ENCODE peak calls at places on chromosome 4, in nine cellular contexts. One of them, this sample, is unnamed.
A peak's percentile ranks its signal among the peaks of the same experiment; 100 is the strongest.

GRCh38 chr4:42845586-42845985 is 46.9 kb upstream of the GRXCR1 start:
- DNase-seq in endothelial cell of umbilical vein: no peak
- DNase-seq in sigmoid colon: no peak
- DNase-seq in HCT116: no peak
- DNase-seq in suprapubic skin: no peak
- DNase-seq in K562: no peak
- DNase-seq in Panc1: no peak
- DNase-seq in stomach: no peak
- DNase-seq in breast epithelium: no peak
- DNase-seq in this sample: no peak

GRCh38 chr4:159374749-159375535 is 272.1 kb downstream of the RAPGEF2 start:
- DNase-seq in HCT116: no peak
- DNase-seq in Panc1: no peak
- DNase-seq in K562: no peak
- DNase-seq in endothelial cell of umbilical vein: no peak
- DNase-seq in suprapubic skin: no peak
- DNase-seq in stomach: no peak
- DNase-seq in sigmoid colon: no peak
- DNase-seq in breast epithelium: no peak
- DNase-seq in this sample: no peak

GRCh38 chr4:81564025-81564424 is 92.3 kb upstream of the RASGEF1B start:
- DNase-seq in K562: no peak
- DNase-seq in breast epithelium: no peak
- DNase-seq in endothelial cell of umbilical vein: no peak
- DNase-seq in suprapubic skin: no peak
- DNase-seq in sigmoid colon: no peak
- DNase-seq in stomach: no peak
- DNase-seq in HCT116: no peak
- DNase-seq in Panc1: no peak
- DNase-seq in this sample: no peak

GRCh38 chr4:56049428-56050212 is 100.9 kb downstream of the CEP135 start:
- DNase-seq in endothelial cell of umbilical vein: peak; percentile 54
- DNase-seq in sigmoid colon: no peak
- DNase-seq in suprapubic skin: no peak
- DNase-seq in stomach: no peak
- DNase-seq in HCT116: peak; percentile 19
- DNase-seq in K562: peak; percentile 13
- DNase-seq in breast epithelium: no peak
- DNase-seq in Panc1: no peak
- DNase-seq in this sample: no peak

GRCh38 chr4:148376151-148376550 is 66.1 kb downstream of the NR3C2 start:
- DNase-seq in Panc1: no peak
- DNase-seq in stomach: peak; percentile 80
- DNase-seq in sigmoid colon: peak; percentile 75
- DNase-seq in breast epithelium: peak; percentile 37
- DNase-seq in HCT116: peak; percentile 45
- DNase-seq in endothelial cell of umbilical vein: peak; percentile 91
- DNase-seq in K562: no peak
- DNase-seq in suprapubic skin: no peak
- DNase-seq in this sample: peak; percentile 25

GRCh38 chr4:152243890-152244595 is 291.8 kb downstream of the FBXW7 start:
- DNase-seq in K562: no peak
- DNase-seq in HCT116: no peak
- DNase-seq in stomach: no peak
- DNase-seq in breast epithelium: no peak
- DNase-seq in endothelial cell of umbilical vein: peak; percentile 98
- DNase-seq in Panc1: no peak
- DNase-seq in sigmoid colon: no peak
- DNase-seq in suprapubic skin: no peak
- DNase-seq in this sample: no peak

GRCh38 chr4:177484613-177485021 is 42.4 kb upstream of the AGA start:
- DNase-seq in sigmoid colon: no peak
- DNase-seq in breast epithelium: no peak
- DNase-seq in endothelial cell of umbilical vein: peak; percentile 30
- DNase-seq in K562: no peak
- DNase-seq in suprapubic skin: no peak
- DNase-seq in Panc1: no peak
- DNase-seq in stomach: no peak
- DNase-seq in HCT116: peak; percentile 23
- DNase-seq in this sample: no peak

GRCh38 chr4:52374847-52375246 is 284.3 kb downstream of the USP46 start:
- DNase-seq in Panc1: no peak
- DNase-seq in endothelial cell of umbilical vein: no peak
- DNase-seq in breast epithelium: no peak
- DNase-seq in suprapubic skin: no peak
- DNase-seq in HCT116: no peak
- DNase-seq in K562: no peak
- DNase-seq in sigmoid colon: no peak
- DNase-seq in stomach: no peak
- DNase-seq in this sample: no peak

GRCh38 chr4:119626420-119626819 is 2.2 kb downstream of the PDE5A start:
- DNase-seq in sigmoid colon: no peak
- DNase-seq in endothelial cell of umbilical vein: no peak
- DNase-seq in breast epithelium: no peak
- DNase-seq in K562: no peak
- DNase-seq in Panc1: no peak
- DNase-seq in suprapubic skin: no peak
- DNase-seq in HCT116: no peak
- DNase-seq in stomach: no peak
- DNase-seq in this sample: no peak

GRCh38 chr4:185039508-185040273 is 21.4 kb downstream of the HELT start:
- DNase-seq in endothelial cell of umbilical vein: peak; percentile 68
- DNase-seq in suprapubic skin: no peak
- DNase-seq in HCT116: peak; percentile 62
- DNase-seq in sigmoid colon: peak; percentile 71
- DNase-seq in stomach: peak; percentile 67
- DNase-seq in K562: peak; percentile 72
- DNase-seq in Panc1: peak; percentile 41
- DNase-seq in breast epithelium: no peak
- DNase-seq in this sample: peak; percentile 54

GRCh38 chr4:127782025-127782274 is 172 bp upstream of the HSPA4L start:
- DNase-seq in stomach: peak; percentile 87
- DNase-seq in K562: peak; percentile 89
- DNase-seq in suprapubic skin: no peak
- DNase-seq in breast epithelium: peak; percentile 72
- DNase-seq in sigmoid colon: no peak
- DNase-seq in Panc1: no peak
- DNase-seq in HCT116: peak; percentile 65
- DNase-seq in endothelial cell of umbilical vein: no peak
- DNase-seq in this sample: peak; percentile 77

GRCh38 chr4:126264839-126265238 is 950.1 kb downstream of the FAT4 start:
- DNase-seq in K562: no peak
- DNase-seq in HCT116: no peak
- DNase-seq in sigmoid colon: no peak
- DNase-seq in endothelial cell of umbilical vein: no peak
- DNase-seq in suprapubic skin: no peak
- DNase-seq in breast epithelium: no peak
- DNase-seq in stomach: no peak
- DNase-seq in Panc1: no peak
- DNase-seq in this sample: no peak

GRCh38 chr4:123619895-123620294 is 223.3 kb downstream of the SPRY1 start:
- DNase-seq in Panc1: no peak
- DNase-seq in sigmoid colon: no peak
- DNase-seq in stomach: no peak
- DNase-seq in HCT116: no peak
- DNase-seq in endothelial cell of umbilical vein: no peak
- DNase-seq in suprapubic skin: no peak
- DNase-seq in K562: no peak
- DNase-seq in breast epithelium: no peak
- DNase-seq in this sample: no peak

GRCh38 chr4:123621072-123621705 is 224.6 kb downstream of the SPRY1 start:
- DNase-seq in stomach: no peak
- DNase-seq in Panc1: no peak
- DNase-seq in sigmoid colon: no peak
- DNase-seq in K562: no peak
- DNase-seq in breast epithelium: no peak
- DNase-seq in suprapubic skin: no peak
- DNase-seq in endothelial cell of umbilical vein: peak; percentile 84
- DNase-seq in HCT116: no peak
- DNase-seq in this sample: no peak

GRCh38 chr4:123616970-123617392 is 220.4 kb downstream of the SPRY1 start:
- DNase-seq in breast epithelium: peak; percentile 33
- DNase-seq in HCT116: no peak
- DNase-seq in suprapubic skin: no peak
- DNase-seq in Panc1: no peak
- DNase-seq in K562: no peak
- DNase-seq in stomach: peak; percentile 29
- DNase-seq in sigmoid colon: peak; percentile 92
- DNase-seq in endothelial cell of umbilical vein: peak; percentile 81
- DNase-seq in this sample: peak; percentile 18

GRCh38 chr4:123618606-123619005 is 222.0 kb downstream of the SPRY1 start:
- DNase-seq in K562: no peak
- DNase-seq in Panc1: no peak
- DNase-seq in suprapubic skin: no peak
- DNase-seq in HCT116: no peak
- DNase-seq in breast epithelium: no peak
- DNase-seq in sigmoid colon: no peak
- DNase-seq in endothelial cell of umbilical vein: no peak
- DNase-seq in stomach: no peak
- DNase-seq in this sample: no peak

DNA sequence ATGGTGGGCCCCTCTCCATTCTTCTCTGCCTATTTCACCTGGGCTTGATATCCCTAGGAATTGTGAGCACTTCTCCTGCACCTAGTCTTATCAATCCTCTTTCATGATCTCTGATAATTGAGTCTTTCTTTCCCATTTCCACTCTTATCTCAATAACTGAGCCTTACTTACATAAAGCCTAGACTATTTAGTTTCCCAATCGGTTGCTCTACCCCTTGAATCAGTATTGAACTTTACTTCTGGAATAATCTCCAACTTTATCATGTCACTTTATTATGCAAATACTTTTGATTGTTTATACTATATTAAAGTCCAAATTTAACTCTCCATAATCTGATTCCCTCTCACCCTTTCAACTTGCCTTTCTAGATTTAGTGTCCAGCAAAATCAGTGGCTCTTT is 222.7 kb downstream of the SPRY1 start:
- DNase-seq in breast epithelium: no peak
- DNase-seq in stomach: no peak
- DNase-seq in suprapubic skin: no peak
- DNase-seq in sigmoid colon: no peak
- DNase-seq in K562: no peak
- DNase-seq in endothelial cell of umbilical vein: no peak
- DNase-seq in Panc1: no peak
- DNase-seq in HCT116: no peak
- DNase-seq in this sample: no peak
- H3K4me1 ChIP-seq in breast epithelium: no peaks in the 10 kb centered on the region
- H3K4me1 ChIP-seq in stomach: peaks cover 63% of the 10 kb centered on the region
- H3K4me1 ChIP-seq in suprapubic skin: peaks cover 9% of the 10 kb centered on the region
- H3K4me1 ChIP-seq in sigmoid colon: peaks cover 33% of the 10 kb centered on the region
- H3K4me1 ChIP-seq in K562: no peaks in the 10 kb centered on the region
- H3K4me1 ChIP-seq in endothelial cell of umbilical vein: peaks cover 19% of the 10 kb centered on the region
- H3K4me1 ChIP-seq in Panc1: no peaks in the 10 kb centered on the region
- H3K4me1 ChIP-seq in HCT116: no peaks in the 10 kb centered on the region
- H3K4me1 ChIP-seq in this sample: no peaks in the 10 kb centered on the region

DNA sequence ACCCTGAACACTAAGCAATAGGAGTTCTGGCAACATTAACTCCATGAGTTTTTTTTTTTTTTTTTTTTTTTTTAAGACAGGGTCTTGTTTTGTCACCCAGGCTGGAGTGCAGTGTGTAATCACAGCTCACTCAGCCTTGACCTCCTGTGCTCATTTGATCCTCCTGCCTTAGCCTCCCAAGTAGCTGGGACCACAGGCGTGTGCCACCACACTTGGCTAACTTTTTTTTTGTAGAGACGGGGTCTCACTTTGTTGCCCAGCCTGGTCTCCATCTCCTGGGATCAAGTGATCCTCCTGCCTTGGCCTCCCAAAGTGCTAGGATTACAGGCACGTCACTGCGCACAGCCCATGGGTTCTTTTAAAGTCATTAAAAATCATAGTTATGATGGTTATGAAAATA is 5.1 kb downstream of the RHOH start:
- DNase-seq in breast epithelium: no peak
- DNase-seq in K562: no peak
- DNase-seq in sigmoid colon: no peak
- DNase-seq in suprapubic skin: no peak
- DNase-seq in HCT116: no peak
- DNase-seq in Panc1: no peak
- DNase-seq in stomach: no peak
- DNase-seq in endothelial cell of umbilical vein: no peak
- DNase-seq in this sample: no peak
- H3K27ac ChIP-seq in breast epithelium: no peak overlapping the region
- H3K27ac ChIP-seq in K562: peak overlapping the region; percentile 85
- H3K27ac ChIP-seq in sigmoid colon: no peak overlapping the region
- H3K27ac ChIP-seq in suprapubic skin: no peak overlapping the region
- H3K27ac ChIP-seq in HCT116: no peak overlapping the region
- H3K27ac ChIP-seq in Panc1: no peak overlapping the region
- H3K27ac ChIP-seq in stomach: peak overlapping the region; percentile 83
- H3K27ac ChIP-seq in endothelial cell of umbilical vein: no peak overlapping the region
- H3K27ac ChIP-seq in this sample: no peak overlapping the region

DNA sequence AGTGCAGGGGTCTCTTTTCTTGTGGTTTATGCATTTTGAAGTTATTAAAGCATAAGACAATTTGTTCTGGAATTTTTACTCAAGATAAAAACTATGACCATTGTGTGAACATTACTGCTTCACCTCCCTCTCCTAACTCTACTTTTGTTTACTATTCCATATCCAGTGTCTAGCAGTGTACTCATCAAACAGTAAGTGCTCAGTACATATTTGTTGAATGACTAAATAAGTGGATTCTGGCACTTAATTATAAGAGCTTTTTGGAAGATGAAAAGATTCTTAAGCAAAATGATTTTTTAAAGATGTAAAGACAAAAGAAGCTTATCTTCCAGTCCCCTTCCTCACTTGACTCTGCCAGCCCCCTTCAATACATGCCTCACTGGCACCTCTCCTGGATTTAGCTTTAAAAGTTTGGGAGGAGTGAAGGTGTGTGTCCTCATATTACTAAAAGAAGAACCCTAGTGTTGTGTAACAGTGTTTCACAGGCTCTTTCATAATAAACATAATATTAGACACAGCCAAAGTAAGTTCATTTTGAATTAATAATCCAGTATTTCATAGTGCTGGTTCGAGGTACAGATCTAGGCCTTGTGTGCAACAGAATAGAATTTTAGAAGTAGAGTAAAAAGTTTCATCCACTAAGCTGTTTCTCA is 53.0 kb downstream of the GAB1 start:
- DNase-seq in sigmoid colon: no peak
- DNase-seq in endothelial cell of umbilical vein: no peak
- DNase-seq in K562: no peak
- DNase-seq in stomach: no peak
- DNase-seq in HCT116: no peak
- DNase-seq in breast epithelium: no peak
- DNase-seq in suprapubic skin: no peak
- DNase-seq in Panc1: no peak
- DNase-seq in this sample: no peak
- TF ChIP-seq POLR2AphosphoS5 in sigmoid colon: no peak
- TF ChIP-seq POLR2AphosphoS5 in endothelial cell of umbilical vein: no peak
- TF ChIP-seq POLR2AphosphoS5 in K562: no peak
- TF ChIP-seq POLR2AphosphoS5 in stomach: no peak
- TF ChIP-seq POLR2AphosphoS5 in HCT116: no peak
- TF ChIP-seq POLR2AphosphoS5 in breast epithelium: no peak
- TF ChIP-seq POLR2AphosphoS5 in suprapubic skin: no peak
- TF ChIP-seq POLR2AphosphoS5 in Panc1: no peak
- TF ChIP-seq POLR2AphosphoS5 in this sample: peak; percentile 11

DNA sequence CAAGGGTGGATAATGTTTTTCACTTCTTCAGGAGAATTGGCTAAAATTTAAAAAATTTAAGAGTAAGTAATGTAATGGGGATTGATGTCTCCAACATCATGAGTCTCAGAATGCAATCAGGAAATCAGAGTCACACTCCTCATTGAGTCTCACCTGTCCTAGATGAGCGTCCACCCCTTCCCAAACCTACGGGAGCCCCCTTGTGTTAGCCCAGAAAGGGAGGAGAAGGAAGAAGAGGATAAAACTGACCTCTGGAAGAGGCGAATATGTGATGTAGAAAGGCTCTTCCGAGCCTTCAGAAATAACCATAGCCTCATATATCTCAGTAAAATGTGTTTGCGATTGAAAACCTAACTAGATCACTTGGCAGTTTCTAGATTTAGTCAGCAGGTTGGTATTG is 157.1 kb downstream of the DCLK2 start:
- DNase-seq in sigmoid colon: no peak
- DNase-seq in HCT116: no peak
- DNase-seq in Panc1: no peak
- DNase-seq in endothelial cell of umbilical vein: no peak
- DNase-seq in K562: no peak
- DNase-seq in suprapubic skin: no peak
- DNase-seq in breast epithelium: no peak
- DNase-seq in stomach: no peak
- DNase-seq in this sample: no peak
- H3K4me1 ChIP-seq in sigmoid colon: peaks cover 45% of the 10 kb centered on the region
- H3K4me1 ChIP-seq in HCT116: peaks cover 14% of the 10 kb centered on the region
- H3K4me1 ChIP-seq in Panc1: peaks cover 37% of the 10 kb centered on the region
- H3K4me1 ChIP-seq in endothelial cell of umbilical vein: peaks cover 44% of the 10 kb centered on the region
- H3K4me1 ChIP-seq in K562: no peaks in the 10 kb centered on the region
- H3K4me1 ChIP-seq in suprapubic skin: no peaks in the 10 kb centered on the region
- H3K4me1 ChIP-seq in breast epithelium: no peaks in the 10 kb centered on the region
- H3K4me1 ChIP-seq in stomach: peaks cover 23% of the 10 kb centered on the region
- H3K4me1 ChIP-seq in this sample: no peaks in the 10 kb centered on the region